ENCODE peak calls at places on chromosomes 16 and 17, in six cellular contexts. M is HCT116, O is ovary, A is uterus, E is AG09309, H is transverse colon. Q is an unnamed sample.

GRCh38 chr16:57609541-57610401 is 18.7 kb upstream of the ADGRG1 start:
- DNase-seq in H (peak), A (no peak), O (no peak), M (no peak), E (no peak), Q (no peak)

GRCh38 chr17:35117984-35118383 is 1.7 kb downstream of the RAD51D start:
- DNase-seq in H (no peak), M (no peak), O (no peak), A (no peak), E (no peak), Q (no peak)

GRCh38 chr17:81460856-81461460 is 51.6 kb downstream of the ACTG1 start:
- DNase-seq in M (no peak), O (no peak), E (no peak), A (no peak), H (no peak), Q (no peak)

GRCh38 chr16:20873331-20873730 is 26.8 kb downstream of the DCUN1D3 start:
- DNase-seq in H (no peak), A (no peak), O (no peak), M (no peak), E (no peak), Q (no peak)

GRCh38 chr17:48002920-48003685 is 32.2 kb downstream of the CDK5RAP3 start:
- DNase-seq in H (no peak), M (no peak), E (no peak), A (no peak), O (no peak), Q (no peak)

GRCh38 chr17:41484920-41485904 is 4.3 kb upstream of the KRT35 start:
- DNase-seq in E (no peak), H (no peak), O (no peak), M (no peak), A (no peak), Q (no peak)

GRCh38 chr17:61455754-61456681 is 3.8 kb downstream of the TBX4 start:
- DNase-seq in M (no peak), O (no peak), H (no peak), E (no peak), A (no peak), Q (no peak)

GRCh38 chr17:43912635-43913304 is 5.4 kb upstream of the MPP2 start:
- DNase-seq in A (no peak), O (no peak), M (no peak), E (no peak), H (no peak), Q (no peak)

GRCh38 chr17:31067699-31068184 is 27.0 kb upstream of the NF1 start:
- DNase-seq in E (peak), H (no peak), M (peak), O (no peak), A (no peak), Q (no peak)

GRCh38 chr16:68490829-68491575 is 42.7 kb upstream of the SMPD3 start:
- DNase-seq in A (no peak), E (peak), H (peak), M (peak), O (no peak), Q (no peak)

GRCh38 chr16:85046957-85047866 is 19.6 kb downstream of the KIAA0513 start:
- DNase-seq in E (no peak), H (peak), O (no peak), M (no peak), A (no peak), Q (no peak)

GRCh38 chr16:1330931-1331711 is 2.3 kb upstream of the BAIAP3 start:
- DNase-seq in M (no peak), E (no peak), O (no peak), H (no peak), A (no peak), Q (no peak)

GRCh38 chr16:88370365-88370764 is 12.4 kb upstream of the ZNF469 start:
- DNase-seq in A (peak), H (no peak), M (no peak), O (no peak), E (no peak), Q (no peak)

GRCh38 chr16:84603115-84603816 is 14.6 kb downstream of the COTL1 start:
- DNase-seq in M (peak), H (peak), E (peak), O (peak), A (peak), Q (no peak)

GRCh38 chr17:74345433-74346241 is 16.0 kb downstream of the BTBD17 start:
- DNase-seq in H (no peak), E (no peak), A (no peak), M (no peak), O (no peak), Q (no peak)

GRCh38 chr17:32755045-32755805 is 121.7 kb downstream of the MYO1D start:
- DNase-seq in A (no peak), E (peak), M (peak), H (no peak), O (no peak), Q (no peak)

DNA sequence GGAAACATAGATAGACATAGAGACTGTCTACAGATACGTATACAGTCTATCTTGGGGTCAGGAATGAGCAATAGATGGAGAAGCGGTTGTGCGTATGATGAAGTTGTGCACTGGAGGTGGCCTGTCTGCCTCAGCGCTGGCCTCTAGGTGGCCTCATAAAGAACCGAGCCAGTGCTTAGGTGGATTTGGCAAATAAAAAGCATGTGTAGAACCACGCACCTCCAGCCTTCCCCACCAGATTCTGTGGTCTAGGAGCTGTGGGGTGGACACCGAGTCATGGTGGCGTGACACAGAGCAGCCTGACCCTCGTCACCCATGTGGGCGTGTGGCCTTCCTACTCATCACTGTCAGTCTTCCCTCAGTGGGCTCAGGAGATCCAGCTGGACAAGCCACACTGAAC is 34.0 kb downstream of the PGS1 start:
- DNase-seq in A (no peak), O (no peak), H (no peak), M (no peak), E (no peak), Q (no peak)
- TF ChIP-seq CTCF in A (no peak), O (no peak), H (peak), M (peak), E (peak), Q (peak)

DNA sequence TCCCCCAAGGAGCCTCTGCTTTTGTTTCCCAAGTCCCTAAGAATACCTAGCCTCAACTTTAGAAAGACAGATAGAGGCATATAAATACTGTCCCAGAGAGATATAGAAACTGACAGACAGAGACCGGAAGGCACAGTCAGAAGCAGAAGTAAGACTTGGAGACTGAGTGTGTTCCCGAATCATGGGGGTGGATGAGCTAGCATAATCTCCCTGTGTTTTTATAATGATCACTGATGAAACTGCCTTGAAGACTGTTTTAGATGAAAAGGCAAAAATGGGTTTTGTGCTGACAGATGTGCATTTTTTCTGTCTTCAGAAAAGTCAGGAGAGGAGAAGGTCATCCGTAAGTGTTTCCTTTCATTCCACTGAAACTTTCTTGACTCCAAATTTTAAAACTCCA is 8.3 kb upstream of the PSMD3 start:
- DNase-seq in H (no peak), A (no peak), O (no peak), E (no peak), M (no peak), Q (no peak)
- TF ChIP-seq CTCF in H (no peak), A (no peak), O (no peak), E (no peak), M (no peak), Q (no peak)

DNA sequence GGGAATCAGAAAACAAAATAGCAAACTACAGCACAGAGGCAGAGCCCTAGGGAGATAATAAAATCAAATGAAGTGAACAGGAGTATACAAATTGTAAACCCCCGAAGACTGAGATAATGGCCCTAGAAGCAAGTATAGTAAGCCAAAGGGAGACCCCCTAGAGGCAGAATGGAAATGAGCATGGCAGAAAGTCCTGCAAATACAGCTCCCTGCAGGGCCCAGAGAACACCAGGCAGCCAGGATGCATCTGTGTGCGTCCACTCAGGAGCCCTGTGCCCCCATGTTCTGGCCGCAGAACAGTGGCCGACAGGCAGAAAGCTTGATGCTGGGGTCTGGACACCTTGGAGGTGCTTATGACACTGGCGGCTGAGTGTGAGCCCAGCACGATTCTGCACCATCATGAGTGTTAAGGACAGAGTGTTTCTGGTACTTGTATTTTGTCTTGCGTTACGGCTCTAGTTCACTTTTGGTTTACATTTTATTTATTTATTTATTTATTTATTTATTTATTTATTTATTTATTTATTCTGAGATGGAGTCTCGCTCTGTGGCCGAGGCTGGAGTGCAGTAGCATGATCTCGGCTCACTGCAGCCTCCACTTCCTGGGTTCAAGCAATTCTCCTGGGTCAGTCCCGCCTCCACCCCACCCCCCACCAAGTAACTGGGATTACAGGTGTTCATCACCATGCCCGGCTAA is 48.7 kb downstream of the RGS9 start:
- DNase-seq in A (no peak), M (no peak), E (no peak), O (no peak), H (no peak), Q (no peak)
- TF ChIP-seq CTCF in A (no peak), M (peak), E (no peak), O (no peak), H (no peak), Q (peak)

GRCh38 chr16:73047536-73048291 is at the start of gene ZFHX3:
- DNase-seq in H (peak), A (peak), O (peak), M (no peak), E (no peak), Q (peak)
- TF ChIP-seq CTCF in H (no peak), A (peak), O (no peak), M (no peak), E (peak), Q (no peak)

DNA sequence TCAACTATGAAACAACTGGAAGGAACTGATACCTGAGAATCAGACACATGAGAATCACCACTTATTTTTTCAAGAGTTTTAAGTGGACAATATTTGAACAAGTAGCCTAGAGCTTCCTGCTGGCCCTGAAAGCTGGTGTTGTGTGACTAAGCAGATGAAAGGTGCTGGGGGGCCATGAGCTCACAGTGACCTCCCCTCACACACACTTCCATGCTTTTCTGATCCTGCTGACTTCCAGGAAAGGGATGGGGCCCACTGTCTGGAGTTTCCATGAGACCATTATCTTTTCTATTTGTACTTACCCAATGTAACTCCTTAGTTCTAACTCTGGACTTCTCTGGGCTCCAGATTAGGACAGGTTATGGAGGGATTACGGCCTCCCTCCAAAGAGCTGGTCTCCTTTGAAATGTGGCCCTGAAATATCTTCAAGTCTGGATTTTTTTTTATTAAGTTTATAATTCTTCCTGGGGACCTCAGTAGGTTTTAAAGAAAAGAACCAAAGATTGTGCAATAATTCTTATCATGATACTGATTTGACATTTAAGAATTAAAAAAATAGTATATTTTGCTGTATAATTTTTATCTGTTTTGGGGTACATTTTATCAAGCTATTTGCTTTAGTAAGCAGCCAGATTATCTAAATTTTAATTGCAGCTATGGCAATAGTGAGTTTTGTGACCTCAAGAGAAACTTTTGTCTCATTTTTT is 4.9 kb downstream of the CAPNS2 start:
- DNase-seq in H (no peak), E (no peak), A (no peak), M (no peak), O (no peak), Q (no peak)
- TF ChIP-seq CTCF in H (no peak), E (no peak), A (no peak), M (no peak), O (no peak), Q (no peak)

Q was measured in progenitor cell of endocrine pancreas.